ENCODE peak calls at places on chromosomes 13 and 19, in four cellular contexts. I, U, T and J are unnamed samples.

GRCh38 chr19:41937976-41938375 is 9.7 kb upstream of the ERFL start:
- DNase-seq in U (no peak), I (no peak), T (no peak), J (no peak)

GRCh38 chr13:110644892-110645521 is 29.7 kb downstream of the NAXD start:
- DNase-seq in I (no peak), U (peak; percentile 41), T (peak; percentile 66), J (peak; percentile 45)

GRCh38 chr13:30821421-30821820 is 84.7 kb upstream of the MEDAG start:
- DNase-seq in U (no peak), T (no peak), I (no peak), J (no peak)

GRCh38 chr13:42574011-42574410 is at the start of gene TNFSF11:
- DNase-seq in T (no peak), I (no peak), U (no peak), J (no peak)

GRCh38 chr19:17090501-17091074 is 15.0 kb downstream of the MYO9B start:
- DNase-seq in U (no peak), T (no peak), I (no peak), J (no peak)

GRCh38 chr19:41936416-41936850 is 8.2 kb upstream of the ERFL start:
- DNase-seq in U (no peak), I (no peak), T (no peak), J (no peak)

GRCh38 chr19:6527893-6528543 is 2.8 kb upstream of the TNFSF9 start:
- DNase-seq in I (no peak), T (no peak), U (no peak), J (no peak)

GRCh38 chr19:33819875-33820781 is 23.5 kb downstream of the KCTD15 start:
- DNase-seq in I (no peak), U (peak; percentile 87), T (peak; percentile 82), J (peak; percentile 62)

GRCh38 chr19:9054768-9055167 is 32.1 kb upstream of the OR1M1 start:
- DNase-seq in I (no peak), T (no peak), U (no peak), J (no peak)

GRCh38 chr19:2170987-2171348 is 7.2 kb downstream of the DOT1L start:
- DNase-seq in T (no peak), U (no peak), I (no peak), J (no peak)

GRCh38 chr19:2166741-2167738 is 3.3 kb downstream of the DOT1L start:
- DNase-seq in I (peak; percentile 75), T (peak; percentile 82), U (peak; percentile 85), J (no peak)

GRCh38 chr19:2170219-2170618 is 6.5 kb downstream of the DOT1L start:
- DNase-seq in I (no peak), T (no peak), U (no peak), J (no peak)

GRCh38 chr19:2167896-2168618 is 4.3 kb downstream of the DOT1L start:
- DNase-seq in U (peak; percentile 47), T (peak; percentile 63), I (peak; percentile 71), J (no peak)

DNA sequence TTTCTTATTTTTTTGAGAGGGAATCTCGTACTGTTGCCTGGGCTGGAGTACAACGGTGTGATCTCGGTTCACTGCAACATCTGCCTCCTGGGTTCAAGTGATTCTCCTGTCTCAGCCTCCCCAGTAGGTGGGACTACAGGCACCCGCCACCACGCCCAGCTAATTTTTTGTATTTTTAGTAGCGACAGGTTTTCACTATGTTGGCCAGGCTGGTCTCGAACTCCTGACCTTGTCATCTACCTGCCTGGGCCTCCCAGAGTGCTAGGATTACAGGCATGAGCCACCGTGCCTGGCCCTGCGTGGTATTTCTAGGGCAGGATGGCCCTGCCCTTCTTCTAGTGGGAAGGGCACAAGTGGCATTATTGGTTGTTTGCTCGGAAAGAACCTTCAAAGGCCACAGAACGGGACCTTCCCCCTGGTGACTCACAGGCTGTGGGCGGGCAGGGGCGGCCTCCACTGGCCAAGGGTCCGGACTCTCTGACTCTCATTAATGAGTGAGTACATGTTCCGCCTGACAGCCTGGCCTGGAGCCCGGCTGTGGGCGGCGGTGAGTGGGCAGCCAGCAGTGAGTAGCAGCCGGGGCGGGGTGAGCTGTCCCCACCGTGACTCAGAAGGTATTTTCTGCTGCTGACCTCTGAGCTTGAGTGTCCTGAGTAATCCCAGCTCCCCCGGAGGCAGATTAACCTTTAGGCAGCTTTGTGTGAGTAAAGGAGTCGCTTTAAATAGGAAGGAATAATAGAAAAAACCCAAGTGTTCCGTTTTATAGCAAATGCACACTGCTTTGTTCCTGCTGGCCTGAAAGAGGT is 5.1 kb downstream of the DOT1L start:
- DNase-seq in I (peak; percentile 99), U (peak; percentile 95), T (peak; percentile 94), J (peak; percentile 98)
- H3K4me3 ChIP-seq in I (peak overlapping the region; percentile 60), U (peak overlapping the region; percentile 4), T (peak overlapping the region; percentile 10), J (no peak overlapping the region)

GRCh38 chr13:37934339-37935191 is 65.0 kb upstream of the TRPC4 start:
- DNase-seq in U (no peak), T (no peak), I (no peak), J (no peak)
- H3K4me3 ChIP-seq in U (no peak overlapping the region), T (no peak overlapping the region), I (no peak overlapping the region), J (no peak overlapping the region)

DNA sequence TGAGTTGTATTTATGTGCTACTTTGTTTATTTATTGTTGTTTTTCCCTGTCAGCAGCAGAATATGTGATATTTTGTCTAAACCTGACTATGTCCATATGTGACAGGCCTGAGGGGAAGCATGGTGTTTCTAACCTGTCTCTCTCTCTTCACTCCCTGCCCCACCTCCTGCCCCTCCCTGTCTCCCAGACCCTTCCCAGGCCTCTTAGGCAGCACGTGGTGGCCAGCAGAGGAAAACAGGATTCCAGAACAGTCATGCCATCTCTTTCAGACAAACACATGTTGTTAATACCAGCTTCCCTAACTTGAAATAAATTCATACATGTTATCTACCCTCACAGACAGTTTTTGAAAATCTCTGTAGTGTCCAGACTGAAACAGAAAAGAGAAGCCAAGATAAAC is 31.0 kb upstream of the ATP11A start:
- DNase-seq in U (no peak), I (no peak), T (no peak), J (peak; percentile 58)
- H3K4me3 ChIP-seq in U (no peak overlapping the region), I (no peak overlapping the region), T (no peak overlapping the region), J (no peak overlapping the region)

GRCh38 chr13:24271611-24272451 is 37.5 kb upstream of the C1QTNF9 start:
- DNase-seq in T (peak; percentile 72), I (no peak), U (peak; percentile 78), J (peak; percentile 52)
- H3K4me3 ChIP-seq in T (peak overlapping the region; percentile 44), I (peak overlapping the region; percentile 73), U (peak overlapping the region; percentile 28), J (peak overlapping the region; percentile 58)

DNA sequence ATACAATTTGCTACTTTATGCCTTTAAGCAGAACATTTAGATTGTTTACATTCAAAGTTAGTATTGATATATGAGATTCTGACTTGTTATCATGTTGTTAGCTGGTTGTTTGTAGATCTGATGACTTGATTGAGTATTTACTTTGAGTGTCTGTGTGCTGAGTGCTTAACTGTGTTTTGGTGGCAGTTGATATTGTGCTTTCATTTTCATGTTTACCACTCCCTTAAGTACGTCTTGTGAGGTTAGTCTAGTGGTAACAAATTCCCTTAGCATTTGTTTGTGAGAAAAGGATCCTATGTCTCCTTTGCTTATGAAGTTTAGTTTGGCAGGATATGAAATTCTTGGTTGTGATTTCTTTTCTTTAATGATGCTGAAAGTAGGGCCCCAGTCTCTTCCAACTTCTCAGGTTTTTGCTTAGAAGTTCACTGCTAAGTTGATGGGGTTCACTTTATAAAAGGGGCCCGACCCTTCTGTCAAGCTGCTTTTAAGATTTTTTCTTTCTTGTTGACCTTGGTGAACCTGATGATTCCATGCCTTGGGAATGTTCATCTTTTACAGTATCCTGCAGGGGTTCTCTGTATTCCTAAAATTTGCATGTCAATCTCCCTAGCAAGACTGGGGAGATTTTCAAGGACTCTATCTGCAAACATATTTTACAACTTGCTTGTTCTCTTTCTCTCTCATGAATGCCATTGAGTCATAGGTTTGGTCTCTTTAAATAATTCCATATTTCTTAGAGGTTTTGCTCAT is 1095.4 kb upstream of the PCDH20 start:
- DNase-seq in I (no peak), U (no peak), T (no peak), J (no peak)
- H3K4me3 ChIP-seq in I (no peak overlapping the region), U (no peak overlapping the region), T (no peak overlapping the region), J (no peak overlapping the region)

GRCh38 chr19:16000024-16000687 is 51.3 kb downstream of the OR10H4 start:
- DNase-seq in T (no peak), I (no peak), U (no peak), J (no peak)
- H3K4me3 ChIP-seq in T (no peak overlapping the region), I (peak overlapping the region; percentile 42), U (no peak overlapping the region), J (no peak overlapping the region)